ENCODE peak calls at places on chromosomes 6 and 20, in five cellular contexts. I, Y, Q, O and A are unnamed samples.

GRCh38 chr20:63403403-63404105 is 42.4 kb upstream of the CHRNA4 start:
- DNase-seq in I (no peak), Y (no peak), Q (no peak), O (no peak), A (no peak)

GRCh38 chr6:169164451-169164850 is 89.2 kb downstream of the THBS2 start:
- DNase-seq in I (no peak), Y (no peak), Q (no peak), O (no peak), A (peak; percentile 23)

GRCh38 chr20:41671143-41671542 is 53.0 kb upstream of the CHD6 start:
- DNase-seq in I (no peak), Y (no peak), Q (no peak), O (no peak), A (no peak)

GRCh38 chr20:40673442-40673841 is 15.6 kb downstream of the MAFB start:
- DNase-seq in I (no peak), Y (no peak), Q (no peak), O (no peak), A (peak; percentile 46)

GRCh38 chr6:83592770-83593394 is 80.5 kb downstream of the PRSS35 start:
- DNase-seq in I (peak; percentile 41), Y (no peak), Q (peak; percentile 52), O (no peak), A (no peak)

GRCh38 chr6:136608991-136609390 is 58.8 kb upstream of the MAP7 start:
- DNase-seq in I (no peak), Y (no peak), Q (no peak), O (no peak), A (no peak)

GRCh38 chr6:155130161-155130853 is 133.5 kb upstream of the CLDN20 start:
- DNase-seq in I (no peak), Y (no peak), Q (no peak), O (no peak), A (no peak)

GRCh38 chr6:133341607-133342158 is 100.5 kb downstream of the EYA4 start:
- DNase-seq in I (peak; percentile 66), Y (no peak), Q (peak; percentile 75), O (no peak), A (no peak)

GRCh38 chr20:53856675-53857295 is 213.6 kb downstream of the BCAS1 start:
- DNase-seq in I (no peak), Y (no peak), Q (no peak), O (no peak), A (no peak)

GRCh38 chr20:39623584-39624234 is 661.6 kb downstream of the DHX35 start:
- DNase-seq in I (no peak), Y (no peak), Q (no peak), O (peak; percentile 28), A (no peak)

DNA sequence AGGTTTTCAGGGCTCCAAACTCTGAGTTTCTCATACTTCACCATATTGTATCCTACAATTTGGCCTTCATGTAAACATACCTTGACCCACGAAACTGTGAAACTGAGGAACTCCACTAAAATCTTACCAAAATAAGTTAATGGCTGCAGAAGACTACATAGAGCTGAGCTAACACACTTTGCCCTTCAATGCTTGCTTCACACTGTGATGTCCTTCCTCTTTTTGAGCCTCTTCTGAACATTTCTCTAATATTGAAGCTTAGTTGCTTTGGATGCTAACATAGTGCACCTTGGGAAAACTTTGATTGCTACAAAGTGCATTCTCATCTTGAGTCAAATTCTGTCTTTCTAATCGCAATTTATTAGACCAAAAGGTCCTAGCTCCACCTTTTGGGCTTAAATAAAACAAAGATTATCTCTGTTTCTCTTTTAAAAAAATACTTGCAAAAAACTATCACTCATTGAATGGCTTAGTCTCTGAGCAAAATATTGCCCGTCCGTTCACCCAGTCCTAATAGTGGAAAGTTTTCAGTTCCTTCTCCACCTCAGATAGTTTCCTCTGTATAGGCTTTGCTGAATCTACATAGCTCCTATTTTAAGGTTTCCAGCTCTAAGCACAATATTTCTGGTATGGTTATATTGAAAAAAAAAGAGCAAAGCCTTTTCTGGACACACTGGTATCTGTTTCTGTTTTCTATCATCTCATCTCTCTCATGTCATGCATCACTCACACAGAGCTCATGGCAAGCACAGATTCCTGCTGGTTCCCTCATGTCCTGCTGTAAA is 494.6 kb downstream of the RFPL4B start:
- DNase-seq in I (no peak), Y (no peak), Q (no peak), O (no peak), A (no peak)
- TF ChIP-seq EP300 in I (no peak), Y (no peak), Q (no peak), O (no peak), A (no peak)

GRCh38 chr6:16759181-16759645 is 2.0 kb downstream of the ATXN1 start:
- DNase-seq in I (no peak), Y (no peak), Q (no peak), O (no peak), A (no peak)

GRCh38 chr6:16762265-16762546 is 946 bp upstream of the ATXN1 start:
- DNase-seq in I (no peak), Y (no peak), Q (no peak), O (no peak), A (no peak)

GRCh38 chr6:16761469-16762264 is 407 bp upstream of the ATXN1 start:
- DNase-seq in I (peak; percentile 92), Y (peak; percentile 91), Q (peak; percentile 85), O (peak; percentile 74), A (peak; percentile 89)

GRCh38 chr6:16759646-16760535 is 1.4 kb downstream of the ATXN1 start:
- DNase-seq in I (peak; percentile 71), Y (peak; percentile 92), Q (peak; percentile 78), O (peak; percentile 84), A (peak; percentile 91)

GRCh38 chr6:16760536-16761468 is at the start of gene ATXN1:
- DNase-seq in I (peak; percentile 53), Y (peak; percentile 77), Q (peak; percentile 61), O (peak; percentile 76), A (peak; percentile 62)
- TF ChIP-seq POLR2A in I (peak; percentile 84), Y (peak; percentile 72), Q (no peak), O (no peak), A (no peak)

GRCh38 chr6:39932386-39932785 is 1.9 kb downstream of the MOCS1 start:
- DNase-seq in I (no peak), Y (no peak), Q (no peak), O (no peak), A (no peak)

GRCh38 chr6:39934060-39934757 is at the start of gene MOCS1:
- DNase-seq in I (peak; percentile 70), Y (peak; percentile 86), Q (peak; percentile 42), O (peak; percentile 80), A (peak; percentile 84)

GRCh38 chr6:39930540-39930939 is 3.7 kb downstream of the MOCS1 start:
- DNase-seq in I (no peak), Y (no peak), Q (no peak), O (no peak), A (no peak)

GRCh38 chr6:39931607-39932006 is 2.7 kb downstream of the MOCS1 start:
- DNase-seq in I (no peak), Y (no peak), Q (no peak), O (no peak), A (no peak)

DNA sequence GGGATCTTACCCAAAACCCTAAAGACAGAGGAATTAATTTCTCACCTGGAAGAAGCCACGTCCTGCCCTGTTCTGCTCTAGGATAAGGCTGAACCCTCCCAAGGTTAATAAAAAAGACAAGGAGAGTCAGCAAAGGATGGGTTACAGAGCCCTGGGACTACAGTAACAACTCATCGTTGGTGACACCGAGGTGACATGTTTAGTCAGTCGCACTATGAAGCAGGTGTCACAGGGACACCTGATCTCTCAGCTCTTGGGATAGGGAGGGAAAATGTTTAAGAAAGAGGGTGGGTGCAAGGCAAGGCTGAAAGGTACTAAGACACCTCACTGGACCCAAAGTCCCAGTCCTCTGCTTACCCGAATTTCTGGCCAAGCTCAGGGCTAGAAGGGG is 598 bp downstream of the MOCS1 start:
- DNase-seq in I (peak; percentile 9), Y (no peak), Q (no peak), O (no peak), A (no peak)
- H3K4me3 ChIP-seq in I (peak overlapping the region; percentile 80), Y (peak overlapping the region; percentile 71), Q (peak overlapping the region; percentile 79), O (peak overlapping the region; percentile 54), A (peak overlapping the region; percentile 82)

GRCh38 chr6:40825085-40825484 is 213.9 kb downstream of the UNC5CL start:
- DNase-seq in I (no peak), Y (no peak), Q (no peak), O (no peak), A (no peak)
- TF ChIP-seq EP300 in I (no peak), Y (no peak), Q (no peak), O (no peak), A (no peak)

DNA sequence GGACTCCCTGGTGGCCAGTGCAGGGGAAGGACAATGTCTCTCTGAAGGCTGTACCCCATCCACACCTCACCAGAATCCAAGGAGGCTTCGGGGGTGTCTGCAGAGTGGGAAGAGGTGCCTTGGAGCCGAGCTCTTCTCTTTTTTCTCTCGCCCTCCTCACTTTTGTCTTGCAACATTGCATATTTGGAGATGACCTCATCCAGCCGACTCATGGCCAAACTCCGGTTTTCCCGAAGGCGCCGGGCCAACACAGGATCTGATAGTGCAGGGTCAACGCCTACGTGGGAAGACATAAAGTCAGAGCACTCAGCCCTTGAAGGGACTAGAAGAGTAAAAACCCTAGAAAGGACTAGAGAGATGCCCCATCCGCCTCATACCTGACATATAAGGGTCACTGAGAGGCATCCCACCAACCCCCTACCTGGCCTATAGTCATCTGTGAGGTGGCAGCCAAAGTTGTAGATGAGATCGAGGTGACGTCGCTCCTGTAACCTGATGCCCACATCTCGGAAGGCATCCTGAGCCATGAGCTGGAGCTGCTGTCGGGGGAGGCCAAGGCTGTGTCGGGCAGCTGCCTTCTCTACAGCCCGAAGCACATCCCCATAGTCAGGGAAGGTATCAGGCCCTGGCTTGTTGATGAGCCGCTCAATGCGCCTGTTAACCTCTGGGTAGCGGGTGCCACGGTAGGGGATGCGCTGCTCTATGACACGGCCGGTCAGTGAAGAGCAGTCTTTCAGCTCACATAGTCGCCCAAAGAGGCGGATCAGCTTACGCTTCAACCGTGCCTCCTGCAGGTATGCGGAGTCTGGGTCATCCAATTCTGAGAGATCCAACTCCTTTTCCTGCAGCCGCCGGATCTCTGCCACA is 3.0 kb upstream of the ZBTB22 start:
- DNase-seq in I (no peak), Y (peak; percentile 33), Q (no peak), O (peak; percentile 76), A (peak; percentile 59)
- TF ChIP-seq POLR2A in I (no peak), Y (no peak), Q (no peak), O (no peak), A (no peak)

GRCh38 chr20:35601021-35601973 is 14.3 kb upstream of the SPAG4 start:
- DNase-seq in I (peak; percentile 35), Y (peak; percentile 86), Q (peak; percentile 79), O (peak; percentile 55), A (peak; percentile 83)
- H3K4me3 ChIP-seq in I (no peak overlapping the region), Y (peak overlapping the region; percentile 55), Q (peak overlapping the region; percentile 44), O (peak overlapping the region; percentile 31), A (peak overlapping the region; percentile 58)